ENCODE peak calls at places on chromosomes 6 and 20, in five cellular contexts. Y, L, H, S and J are unnamed samples.

GRCh38 chr6:154457881-154458284 is 52.6 kb downstream of the CNKSR3 start:
- DNase-seq in Y (no peak), L (no peak), H (no peak), S (no peak), J (no peak)

GRCh38 chr6:105794870-105795269 is 291.3 kb upstream of the PRDM1 start:
- DNase-seq in Y (no peak), L (no peak), H (no peak), S (no peak), J (no peak)

GRCh38 chr20:145877-146276 is 3.5 kb downstream of the DEFB126 start:
- DNase-seq in Y (no peak), L (no peak), H (no peak), S (no peak), J (no peak)

GRCh38 chr6:33147807-33148666 is 44.2 kb downstream of the COL11A2 start:
- DNase-seq in Y (peak; percentile 49), L (no peak), H (no peak), S (no peak), J (no peak)

GRCh38 chr20:61731363-61732181 is 334.1 kb downstream of the TAF4 start:
- DNase-seq in Y (no peak), L (no peak), H (no peak), S (no peak), J (no peak)

GRCh38 chr6:91299544-91300491 is 712.9 kb upstream of the MAP3K7 start:
- DNase-seq in Y (no peak), L (no peak), H (no peak), S (no peak), J (no peak)

GRCh38 chr20:48600470-48600945 is 227.3 kb downstream of the PREX1 start:
- DNase-seq in Y (no peak), L (no peak), H (no peak), S (no peak), J (no peak)

GRCh38 chr6:32472781-32473377 is 33.2 kb downstream of the HLA-DRA start:
- DNase-seq in Y (no peak), L (no peak), H (no peak), S (no peak), J (no peak)

GRCh38 chr20:16283978-16284377 is 289.3 kb downstream of the KIF16B start:
- DNase-seq in Y (no peak), L (no peak), H (no peak), S (no peak), J (no peak)

GRCh38 chr6:169296170-169296569 is 42.5 kb upstream of the THBS2 start:
- DNase-seq in Y (no peak), L (no peak), H (no peak), S (no peak), J (no peak)

GRCh38 chr6:19287928-19288327 is 549.2 kb upstream of the ID4 start:
- DNase-seq in Y (no peak), L (no peak), H (no peak), S (no peak), J (no peak)

GRCh38 chr6:35327349-35328027 is 14.9 kb upstream of the PPARD start:
- DNase-seq in Y (peak; percentile 80), L (peak; percentile 33), H (no peak), S (no peak), J (peak; percentile 68)

GRCh38 chr6:89888138-89888514 is 6.1 kb upstream of the GJA10 start:
- DNase-seq in Y (no peak), L (no peak), H (no peak), S (no peak), J (no peak)

GRCh38 chr6:103255132-103255531 is 1604.6 kb downstream of the HACE1 start:
- DNase-seq in Y (no peak), L (no peak), H (no peak), S (no peak), J (no peak)

GRCh38 chr20:64121586-64121985 is 14.2 kb upstream of the NPBWR2 start:
- DNase-seq in Y (no peak), L (no peak), H (peak; percentile 26), S (no peak), J (no peak)

GRCh38 chr6:44002591-44003344 is 124.5 kb downstream of the MRPL14 start:
- DNase-seq in Y (peak; percentile 76), L (no peak), H (no peak), S (peak; percentile 60), J (peak; percentile 63)

GRCh38 chr6:52176550-52176949 is 9.6 kb upstream of the IL17A start:
- DNase-seq in Y (no peak), L (no peak), H (no peak), S (no peak), J (no peak)

GRCh38 chr6:142569676-142570075 is 267.9 kb downstream of the ADGRG6 start:
- DNase-seq in Y (peak; percentile 1), L (no peak), H (no peak), S (no peak), J (no peak)

DNA sequence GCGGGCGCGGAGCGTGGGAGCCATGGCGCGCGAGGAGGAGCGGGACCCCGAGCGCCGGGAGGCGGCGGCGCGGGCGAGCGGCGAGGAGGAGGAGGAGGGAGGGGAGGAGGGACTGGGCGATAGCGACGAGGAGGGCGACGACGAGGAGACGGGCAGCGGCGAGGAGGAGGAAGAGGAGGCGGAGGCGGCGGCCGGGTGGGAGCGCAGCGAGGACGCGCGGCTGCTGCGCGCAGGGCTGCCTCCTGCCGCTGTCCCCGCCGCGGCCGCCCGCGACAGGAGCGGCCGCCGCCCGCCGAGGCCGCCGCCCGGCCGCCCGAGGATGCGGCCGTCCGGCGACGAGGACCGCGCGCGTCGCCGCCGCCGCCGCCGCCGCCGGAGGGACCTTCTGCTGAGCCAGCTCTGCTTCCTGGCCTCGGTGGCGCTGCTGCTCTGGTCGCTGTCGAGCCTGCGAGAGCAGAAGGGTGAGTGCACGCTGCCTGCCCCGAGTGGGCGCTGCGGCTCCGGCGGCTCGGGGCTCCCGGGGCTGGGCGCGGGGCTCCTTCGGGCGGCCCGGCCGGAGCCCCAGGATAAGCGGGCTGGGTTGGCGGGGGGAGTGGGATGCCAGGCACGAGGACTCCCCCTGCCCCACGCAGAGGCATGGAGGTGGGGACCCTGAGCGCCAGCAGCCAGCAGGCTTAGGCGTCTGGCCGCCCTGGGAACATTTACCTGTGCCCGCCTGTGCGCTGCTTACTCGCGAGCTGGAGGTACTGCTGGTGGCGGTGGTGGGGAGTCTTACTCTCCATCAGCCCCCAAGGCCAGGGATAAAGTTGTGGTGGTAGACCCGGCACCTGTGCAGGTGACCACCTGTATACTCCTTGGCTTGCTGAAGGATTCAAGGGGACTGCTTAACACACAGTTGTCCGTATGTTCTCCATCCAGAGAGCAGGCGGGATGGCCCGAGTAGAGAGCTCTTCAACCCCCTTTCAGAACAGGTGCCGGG is at the start of gene SLC24A3:
- DNase-seq in Y (peak; percentile 82), L (peak; percentile 57), H (peak; percentile 83), S (peak; percentile 79), J (peak; percentile 88)
- TF ChIP-seq CTCF in Y (peak; percentile 17), L (no peak), H (no peak), S (peak; percentile 81), J (peak; percentile 34)

GRCh38 chr6:84280639-84281038 is 53.2 kb upstream of the CEP162 start:
- DNase-seq in Y (no peak), L (no peak), H (no peak), S (no peak), J (no peak)

GRCh38 chr6:84280030-84280429 is 52.6 kb upstream of the CEP162 start:
- DNase-seq in Y (no peak), L (no peak), H (no peak), S (no peak), J (no peak)

GRCh38 chr6:84282566-84282965 is 55.1 kb upstream of the CEP162 start:
- DNase-seq in Y (no peak), L (no peak), H (no peak), S (no peak), J (no peak)

GRCh38 chr6:84284428-84285033 is 57.1 kb upstream of the CEP162 start:
- DNase-seq in Y (peak; percentile 40), L (no peak), H (no peak), S (no peak), J (peak; percentile 32)
- TF ChIP-seq CTCF in Y (peak; percentile 59), L (no peak), H (no peak), S (no peak), J (peak; percentile 71)

GRCh38 chr6:167686204-167686893 is 140.4 kb upstream of the AFDN start:
- DNase-seq in Y (no peak), L (no peak), H (no peak), S (no peak), J (no peak)
- TF ChIP-seq CTCF in Y (no peak), L (no peak), H (no peak), S (no peak), J (no peak)

GRCh38 chr6:29071831-29072723 is 15.0 kb downstream of the OR2B3 start:
- DNase-seq in Y (peak; percentile 53), L (no peak), H (no peak), S (no peak), J (peak; percentile 50)
- TF ChIP-seq CTCF in Y (peak; percentile 43), L (no peak), H (peak; percentile 24), S (no peak), J (peak; percentile 83)

GRCh38 chr6:122202576-122203137 is 196.8 kb upstream of the HSF2 start:
- DNase-seq in Y (no peak), L (no peak), H (no peak), S (no peak), J (no peak)
- TF ChIP-seq CTCF in Y (no peak), L (no peak), H (no peak), S (no peak), J (no peak)

GRCh38 chr20:20837574-20838021 is 125.2 kb upstream of the RALGAPA2 start:
- DNase-seq in Y (peak; percentile 62), L (no peak), H (no peak), S (peak; percentile 49), J (peak; percentile 75)
- TF ChIP-seq CTCF in Y (peak; percentile 74), L (no peak), H (no peak), S (peak; percentile 41), J (peak; percentile 69)

GRCh38 chr20:35602851-35603495 is 12.7 kb upstream of the SPAG4 start:
- DNase-seq in Y (no peak), L (no peak), H (no peak), S (no peak), J (no peak)

GRCh38 chr20:35601990-35602389 is 13.6 kb upstream of the SPAG4 start:
- DNase-seq in Y (no peak), L (no peak), H (no peak), S (no peak), J (no peak)

GRCh38 chr20:35606127-35606526 is 9.5 kb upstream of the SPAG4 start:
- DNase-seq in Y (no peak), L (no peak), H (no peak), S (no peak), J (no peak)

GRCh38 chr20:35603695-35604443 is 11.8 kb upstream of the SPAG4 start:
- DNase-seq in Y (no peak), L (no peak), H (no peak), S (no peak), J (no peak)

GRCh38 chr20:35604444-35604750 is 11.2 kb upstream of the SPAG4 start:
- DNase-seq in Y (peak; percentile 20), L (no peak), H (no peak), S (no peak), J (no peak)
- TF ChIP-seq CTCF in Y (peak; percentile 36), L (no peak), H (no peak), S (no peak), J (no peak)